ENCODE peak calls at places on chromosomes 6 and 20, in four cellular contexts. J is HCT116, T is fibroblast of pulmonary artery, Y is cardiac muscle cell. B is an unnamed sample.

GRCh38 chr6:136066005-136066404 is 184.1 kb downstream of the MTFR2 start:
- DNase-seq in J (no peak), Y (no peak), T (peak; percentile 92), B (no peak)

GRCh38 chr20:38725959-38726848 is 1.9 kb downstream of the SLC32A1 start:
- DNase-seq in T (peak; percentile 39), J (no peak), Y (peak; percentile 84), B (no peak)

GRCh38 chr20:62063601-62063980 is 2.1 kb downstream of the TAF4 start:
- DNase-seq in J (no peak), T (no peak), Y (peak; percentile 45), B (no peak)

GRCh38 chr20:61328906-61329558 is 77.0 kb downstream of the CDH4 start:
- DNase-seq in J (no peak), T (no peak), Y (no peak), B (no peak)

GRCh38 chr6:43373252-43373875 is 3.9 kb upstream of the ZNF318 start:
- DNase-seq in J (no peak), T (no peak), Y (no peak), B (no peak)

GRCh38 chr6:141202641-141203040 is 930.1 kb upstream of the GJE1 start:
- DNase-seq in Y (no peak), J (no peak), T (no peak), B (no peak)

GRCh38 chr20:62926229-62927127 is at the start of gene DIDO1:
- DNase-seq in T (peak; percentile 85), J (peak; percentile 69), Y (peak; percentile 93), B (no peak)

GRCh38 chr6:149132336-149132735 is 185.2 kb upstream of the TAB2 start:
- DNase-seq in Y (no peak), J (no peak), T (no peak), B (no peak)

GRCh38 chr6:157380458-157380778 is 572 bp upstream of the ZDHHC14 start:
- DNase-seq in J (no peak), T (no peak), Y (no peak), B (no peak)

GRCh38 chr6:35754452-35755321 is 17.9 kb downstream of the ARMC12 start:
- DNase-seq in J (no peak), T (no peak), Y (no peak), B (peak; percentile 85)

GRCh38 chr20:58618694-58619540 is 32.2 kb upstream of the STX16 start:
- DNase-seq in T (peak; percentile 70), J (no peak), Y (no peak), B (no peak)

GRCh38 chr20:61845276-61845675 is 220.4 kb downstream of the TAF4 start:
- DNase-seq in Y (no peak), J (no peak), T (no peak), B (no peak)

GRCh38 chr6:36267731-36268477 is 2.0 kb upstream of the PNPLA1 start:
- DNase-seq in Y (no peak), T (no peak), J (no peak), B (no peak)

GRCh38 chr20:45325367-45325766 is 17.3 kb upstream of the MATN4 start:
- DNase-seq in J (no peak), T (no peak), Y (no peak), B (no peak)

GRCh38 chr6:1286972-1287600 is 24.8 kb upstream of the FOXQ1 start:
- DNase-seq in J (peak; percentile 19), Y (no peak), T (peak; percentile 50), B (no peak)

GRCh38 chr6:13156381-13156780 is 172.0 kb downstream of the TBC1D7 start:
- DNase-seq in Y (no peak), T (no peak), J (no peak), B (no peak)

GRCh38 chr6:128532827-128533226 is 12.4 kb upstream of the PTPRK start:
- DNase-seq in Y (no peak), T (no peak), J (no peak), B (no peak)

GRCh38 chr20:44714701-44715494 is at the start of gene CCN5:
- DNase-seq in Y (no peak), J (peak; percentile 32), T (peak; percentile 85), B (no peak)

GRCh38 chr6:33904050-33904827 is 100.4 kb upstream of the MLN start:
- DNase-seq in T (no peak), J (no peak), Y (peak; percentile 18), B (no peak)

GRCh38 chr6:157428418-157429202 is 47.6 kb downstream of the ZDHHC14 start:
- DNase-seq in J (peak; percentile 95), T (no peak), Y (no peak), B (no peak)

GRCh38 chr6:5127106-5127687 is 42.1 kb downstream of the PPP1R3G start:
- DNase-seq in T (no peak), Y (no peak), J (no peak), B (no peak)

GRCh38 chr6:14638932-14639875 is 521.6 kb downstream of the CD83 start:
- DNase-seq in Y (no peak), T (peak; percentile 41), J (no peak), B (no peak)

GRCh38 chr20:15940127-15940526 is 633.1 kb downstream of the KIF16B start:
- DNase-seq in Y (no peak), T (no peak), J (no peak), B (no peak)

GRCh38 chr6:31874836-31875572 is 3.8 kb downstream of the SLC44A4 start:
- DNase-seq in T (no peak), Y (no peak), J (no peak), B (peak; percentile 99)

GRCh38 chr6:35262596-35262995 is 3.1 kb downstream of the ZNF76 start:
- DNase-seq in T (peak; percentile 41), Y (no peak), J (no peak), B (no peak)

GRCh38 chr6:32120573-32121059 is 7.4 kb downstream of the ATF6B start:
- DNase-seq in Y (no peak), J (no peak), T (no peak), B (no peak)

GRCh38 chr6:160127270-160128124 is 5.9 kb downstream of the SLC22A1 start:
- DNase-seq in Y (no peak), J (no peak), T (no peak), B (no peak)

GRCh38 chr6:3247255-3248146 is 11.2 kb upstream of the PSMG4 start:
- DNase-seq in Y (no peak), J (no peak), T (peak; percentile 81), B (no peak)

GRCh38 chr6:40286721-40287120 is 300.4 kb downstream of the LRFN2 start:
- DNase-seq in T (no peak), Y (no peak), J (no peak), B (no peak)

GRCh38 chr6:117303323-117303722 is 38.0 kb downstream of the VGLL2 start:
- DNase-seq in J (no peak), T (no peak), Y (no peak), B (no peak)

GRCh38 chr6:168968228-168968627 is 285.4 kb downstream of the THBS2 start:
- DNase-seq in Y (no peak), T (peak; percentile 74), J (no peak), B (no peak)

GRCh38 chr6:132219901-132220300 is 181.4 kb downstream of the MOXD1 start:
- DNase-seq in Y (no peak), J (no peak), T (no peak), B (no peak)

GRCh38 chr6:12479451-12479850 is 189.3 kb downstream of the EDN1 start:
- DNase-seq in T (no peak), J (no peak), Y (no peak), B (no peak)

GRCh38 chr6:158536891-158537798 is 22.7 kb upstream of the TMEM181 start:
- DNase-seq in J (peak; percentile 13), T (peak; percentile 6), Y (peak; percentile 84), B (no peak)

GRCh38 chr6:121881974-121882667 is 446.7 kb downstream of the GJA1 start:
- DNase-seq in T (peak; percentile 55), J (no peak), Y (no peak), B (no peak)

DNA sequence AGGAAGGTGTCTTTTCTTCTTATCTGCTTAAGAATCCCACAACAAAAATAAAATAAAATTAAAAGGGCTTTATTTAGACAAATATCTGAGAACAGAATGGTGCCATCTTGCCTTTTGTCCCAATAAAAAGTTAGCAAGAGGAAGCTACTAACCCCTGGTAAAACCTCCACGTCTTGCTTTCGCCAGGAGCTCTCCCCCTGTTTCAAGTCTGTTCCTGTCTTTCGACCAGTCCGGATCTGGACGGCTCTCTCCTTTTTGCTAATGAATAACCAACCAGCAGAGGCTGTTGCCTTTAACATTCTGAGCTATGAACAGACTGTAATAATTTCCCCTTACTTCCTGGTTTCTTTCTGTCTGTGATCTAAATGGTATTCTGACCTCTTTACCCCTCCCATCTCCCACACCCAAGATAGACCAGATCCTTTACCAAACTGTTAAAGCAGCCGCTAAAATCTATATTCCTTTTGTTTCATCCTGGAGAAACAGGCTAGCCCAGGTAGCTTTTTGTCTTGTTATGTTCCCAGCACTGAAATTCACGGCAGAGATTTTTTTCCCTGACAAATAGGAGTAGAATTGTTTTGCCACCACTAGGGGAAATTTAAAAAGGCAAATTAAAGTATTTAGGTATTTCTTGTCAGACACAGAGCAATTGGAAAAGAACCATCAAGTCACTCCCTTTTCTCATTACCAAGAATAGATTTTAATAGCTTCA is at the start of gene FRK:
- DNase-seq in T (peak; percentile 41), Y (no peak), J (peak; percentile 62), B (peak; percentile 69)
- TF ChIP-seq CTCF in T (peak; percentile 34), Y (peak; percentile 48), J (peak; percentile 53), B (no peak)

GRCh38 chr6:96002912-96003311 is 12.9 kb upstream of the FUT9 start:
- DNase-seq in J (no peak), Y (no peak), T (no peak), B (no peak)

GRCh38 chr6:96001891-96002575 is 13.7 kb upstream of the FUT9 start:
- DNase-seq in T (no peak), Y (no peak), J (no peak), B (no peak)

GRCh38 chr6:96007663-96008062 is 8.1 kb upstream of the FUT9 start:
- DNase-seq in J (no peak), T (no peak), Y (no peak), B (no peak)

DNA sequence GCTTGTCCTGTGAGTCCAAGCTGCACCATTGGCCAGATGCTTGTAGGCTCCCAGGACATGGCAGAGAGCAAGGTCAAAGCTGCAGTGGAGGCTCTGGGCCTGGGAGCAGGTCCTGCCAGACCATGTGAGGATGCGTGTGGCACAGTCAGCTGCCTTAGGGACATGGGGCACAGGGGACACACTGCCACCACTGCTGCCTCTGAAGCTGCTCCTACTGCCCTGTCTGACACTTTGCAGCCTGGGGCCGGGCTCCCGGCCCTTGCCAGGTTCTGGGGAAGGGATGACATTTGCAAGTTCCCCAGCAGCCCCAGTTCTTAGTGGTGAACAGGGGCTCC is 13.2 kb upstream of the FUT9 start:
- DNase-seq in J (no peak), T (no peak), Y (no peak), B (no peak)
- H3K4me3 ChIP-seq in J (no peak overlapping the region), T (no peak overlapping the region), Y (no peak overlapping the region), B (no peak overlapping the region)

DNA sequence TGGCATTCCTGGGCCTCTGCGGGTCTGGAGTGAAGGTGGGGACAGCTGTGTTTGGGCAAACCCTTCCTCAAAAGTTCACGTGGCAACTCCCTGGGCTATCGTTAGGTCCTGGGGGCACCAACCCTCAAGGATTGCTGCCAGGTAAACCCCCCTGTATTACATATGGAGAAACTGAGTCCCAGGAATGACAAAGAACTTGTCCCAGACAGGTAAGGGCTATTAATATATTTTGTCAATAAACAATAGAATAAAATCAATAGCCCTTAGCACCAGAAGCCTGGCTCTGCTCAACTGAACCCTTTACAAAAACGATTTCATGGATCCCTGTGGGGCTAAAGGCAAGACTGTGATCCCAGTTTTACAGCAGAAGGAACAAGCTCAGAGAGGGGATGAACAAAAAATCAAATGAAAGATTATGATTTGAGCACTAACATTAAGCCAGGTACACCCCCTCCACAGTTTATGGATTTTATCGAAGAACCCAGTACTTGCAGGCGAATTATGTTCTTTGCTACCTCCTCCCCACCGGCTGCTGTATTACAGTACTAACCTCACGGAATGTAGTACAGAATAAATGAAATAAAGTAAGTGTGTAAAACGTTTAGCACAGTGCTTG is 2.7 kb downstream of the ID1 start:
- DNase-seq in J (peak; percentile 43), T (peak; percentile 65), Y (no peak), B (no peak)
- TF ChIP-seq CTCF in J (no peak), T (no peak), Y (no peak), B (no peak)

GRCh38 chr6:125196613-125197012 is 43.0 kb downstream of the TPD52L1 start:
- DNase-seq in T (no peak), J (no peak), Y (no peak), B (no peak)
- H3K4me3 ChIP-seq in T (no peak overlapping the region), J (no peak overlapping the region), Y (no peak overlapping the region), B (no peak overlapping the region)